ENCODE peak calls at places on chromosomes 12 and 14, in ten cellular contexts. One of them, this sample, is unnamed.

GRCh38 chr12:121333747-121334146 is 18.5 kb downstream of the ANAPC5 start:
- DNase-seq in NCI-H1092: no peak
- DNase-seq in stimulated activated CD4-positive, alpha-beta T cell treated with anti-CD3 and anti-CD28 coated beads, Interleukin-12 subunit alpha, Interleukin-12 subunit beta, amount 100 ng/mL, for 4 hours: no peak
- DNase-seq in lung: no peak
- DNase-seq in ACHN: no peak
- DNase-seq in NCI-H1105: no peak
- DNase-seq in uterus: no peak
- DNase-seq in stimulated activated CD8-positive, alpha-beta memory T cell treated with anti-CD3 and anti-CD28 coated beads, Interleukin-2, amount 100 ng/mL, for 1 hour: no peak
- DNase-seq in hippocampal formation: no peak
- DNase-seq in HTR-8/SVneo: no peak
- DNase-seq in this sample: no peak

GRCh38 chr12:38386238-38386985 is 69.8 kb downstream of the ALG10B start:
- DNase-seq in HTR-8/SVneo: no peak
- DNase-seq in NCI-H1092: no peak
- DNase-seq in ACHN: no peak
- DNase-seq in lung: no peak
- DNase-seq in NCI-H1105: no peak
- DNase-seq in stimulated activated CD4-positive, alpha-beta T cell treated with anti-CD3 and anti-CD28 coated beads, Interleukin-12 subunit alpha, Interleukin-12 subunit beta, amount 100 ng/mL, for 4 hours: no peak
- DNase-seq in stimulated activated CD8-positive, alpha-beta memory T cell treated with anti-CD3 and anti-CD28 coated beads, Interleukin-2, amount 100 ng/mL, for 1 hour: no peak
- DNase-seq in uterus: no peak
- DNase-seq in hippocampal formation: no peak
- DNase-seq in this sample: no peak

GRCh38 chr12:108646597-108647190 is 13.0 kb upstream of the SELPLG start:
- DNase-seq in stimulated activated CD4-positive, alpha-beta T cell treated with anti-CD3 and anti-CD28 coated beads, Interleukin-12 subunit alpha, Interleukin-12 subunit beta, amount 100 ng/mL, for 4 hours: no peak
- DNase-seq in lung: no peak
- DNase-seq in stimulated activated CD8-positive, alpha-beta memory T cell treated with anti-CD3 and anti-CD28 coated beads, Interleukin-2, amount 100 ng/mL, for 1 hour: no peak
- DNase-seq in hippocampal formation: no peak
- DNase-seq in HTR-8/SVneo: no peak
- DNase-seq in uterus: no peak
- DNase-seq in NCI-H1092: no peak
- DNase-seq in ACHN: no peak
- DNase-seq in NCI-H1105: no peak
- DNase-seq in this sample: no peak

GRCh38 chr14:60655898-60656754 is 6.8 kb upstream of the SIX1 start:
- DNase-seq in NCI-H1105: peak
- DNase-seq in stimulated activated CD4-positive, alpha-beta T cell treated with anti-CD3 and anti-CD28 coated beads, Interleukin-12 subunit alpha, Interleukin-12 subunit beta, amount 100 ng/mL, for 4 hours: no peak
- DNase-seq in NCI-H1092: no peak
- DNase-seq in uterus: no peak
- DNase-seq in hippocampal formation: no peak
- DNase-seq in ACHN: no peak
- DNase-seq in HTR-8/SVneo: no peak
- DNase-seq in stimulated activated CD8-positive, alpha-beta memory T cell treated with anti-CD3 and anti-CD28 coated beads, Interleukin-2, amount 100 ng/mL, for 1 hour: no peak
- DNase-seq in lung: no peak
- DNase-seq in this sample: no peak

GRCh38 chr14:62117010-62117717 is 354.9 kb downstream of the SNAPC1 start:
- DNase-seq in ACHN: peak
- DNase-seq in hippocampal formation: peak
- DNase-seq in lung: peak
- DNase-seq in HTR-8/SVneo: peak
- DNase-seq in NCI-H1105: peak
- DNase-seq in uterus: peak
- DNase-seq in stimulated activated CD4-positive, alpha-beta T cell treated with anti-CD3 and anti-CD28 coated beads, Interleukin-12 subunit alpha, Interleukin-12 subunit beta, amount 100 ng/mL, for 4 hours: peak
- DNase-seq in NCI-H1092: peak
- DNase-seq in stimulated activated CD8-positive, alpha-beta memory T cell treated with anti-CD3 and anti-CD28 coated beads, Interleukin-2, amount 100 ng/mL, for 1 hour: peak
- DNase-seq in this sample: no peak

GRCh38 chr14:85534435-85534834 is 4.5 kb downstream of the FLRT2 start:
- DNase-seq in hippocampal formation: no peak
- DNase-seq in NCI-H1092: no peak
- DNase-seq in NCI-H1105: no peak
- DNase-seq in stimulated activated CD8-positive, alpha-beta memory T cell treated with anti-CD3 and anti-CD28 coated beads, Interleukin-2, amount 100 ng/mL, for 1 hour: no peak
- DNase-seq in lung: no peak
- DNase-seq in HTR-8/SVneo: no peak
- DNase-seq in stimulated activated CD4-positive, alpha-beta T cell treated with anti-CD3 and anti-CD28 coated beads, Interleukin-12 subunit alpha, Interleukin-12 subunit beta, amount 100 ng/mL, for 4 hours: no peak
- DNase-seq in ACHN: no peak
- DNase-seq in uterus: peak
- DNase-seq in this sample: no peak

GRCh38 chr14:80988742-80989429 is 33.5 kb downstream of the TSHR start:
- DNase-seq in NCI-H1092: no peak
- DNase-seq in stimulated activated CD4-positive, alpha-beta T cell treated with anti-CD3 and anti-CD28 coated beads, Interleukin-12 subunit alpha, Interleukin-12 subunit beta, amount 100 ng/mL, for 4 hours: no peak
- DNase-seq in lung: no peak
- DNase-seq in NCI-H1105: no peak
- DNase-seq in uterus: no peak
- DNase-seq in ACHN: no peak
- DNase-seq in HTR-8/SVneo: no peak
- DNase-seq in stimulated activated CD8-positive, alpha-beta memory T cell treated with anti-CD3 and anti-CD28 coated beads, Interleukin-2, amount 100 ng/mL, for 1 hour: no peak
- DNase-seq in hippocampal formation: no peak
- DNase-seq in this sample: no peak

GRCh38 chr14:61184117-61184516 is 97.0 kb downstream of the TMEM30B start:
- DNase-seq in hippocampal formation: no peak
- DNase-seq in NCI-H1105: no peak
- DNase-seq in HTR-8/SVneo: peak
- DNase-seq in ACHN: no peak
- DNase-seq in uterus: no peak
- DNase-seq in stimulated activated CD8-positive, alpha-beta memory T cell treated with anti-CD3 and anti-CD28 coated beads, Interleukin-2, amount 100 ng/mL, for 1 hour: no peak
- DNase-seq in NCI-H1092: no peak
- DNase-seq in stimulated activated CD4-positive, alpha-beta T cell treated with anti-CD3 and anti-CD28 coated beads, Interleukin-12 subunit alpha, Interleukin-12 subunit beta, amount 100 ng/mL, for 4 hours: no peak
- DNase-seq in lung: no peak
- DNase-seq in this sample: no peak

GRCh38 chr12:10361622-10362021 is 28.2 kb downstream of the KLRK1 start:
- DNase-seq in stimulated activated CD4-positive, alpha-beta T cell treated with anti-CD3 and anti-CD28 coated beads, Interleukin-12 subunit alpha, Interleukin-12 subunit beta, amount 100 ng/mL, for 4 hours: no peak
- DNase-seq in stimulated activated CD8-positive, alpha-beta memory T cell treated with anti-CD3 and anti-CD28 coated beads, Interleukin-2, amount 100 ng/mL, for 1 hour: no peak
- DNase-seq in HTR-8/SVneo: no peak
- DNase-seq in lung: no peak
- DNase-seq in hippocampal formation: no peak
- DNase-seq in ACHN: no peak
- DNase-seq in uterus: no peak
- DNase-seq in NCI-H1092: no peak
- DNase-seq in NCI-H1105: peak
- DNase-seq in this sample: no peak

GRCh38 chr14:80477388-80478160 is 266.3 kb upstream of the DIO2 start:
- DNase-seq in NCI-H1105: no peak
- DNase-seq in HTR-8/SVneo: no peak
- DNase-seq in stimulated activated CD4-positive, alpha-beta T cell treated with anti-CD3 and anti-CD28 coated beads, Interleukin-12 subunit alpha, Interleukin-12 subunit beta, amount 100 ng/mL, for 4 hours: no peak
- DNase-seq in hippocampal formation: no peak
- DNase-seq in ACHN: no peak
- DNase-seq in NCI-H1092: no peak
- DNase-seq in stimulated activated CD8-positive, alpha-beta memory T cell treated with anti-CD3 and anti-CD28 coated beads, Interleukin-2, amount 100 ng/mL, for 1 hour: no peak
- DNase-seq in lung: no peak
- DNase-seq in uterus: no peak
- DNase-seq in this sample: no peak